ENCODE peak calls at places on chromosomes 3 and 15, in seven cellular contexts. Q is heart left ventricle, Y is body of pancreas, F is tibial nerve, K is lower lobe of right lung, N is Caco-2, M is OCI-LY7. R is an unnamed sample.

GRCh38 chr3:151974067-151974466 is 100.6 kb downstream of the SUCNR1 start:
- DNase-seq in K (no peak), F (no peak), Y (no peak), M (no peak), N (no peak), Q (no peak), R (no peak)

GRCh38 chr15:64928626-64929220 is 17.0 kb downstream of the ANKDD1A start:
- DNase-seq in Y (no peak), N (no peak), F (no peak), M (no peak), K (no peak), Q (no peak), R (peak; percentile 10)

GRCh38 chr15:77186518-77187095 is 115.7 kb upstream of the TSPAN3 start:
- DNase-seq in M (peak; percentile 48), Q (no peak), K (no peak), Y (no peak), F (no peak), N (no peak), R (no peak)

GRCh38 chr3:183159319-183159718 is 3.2 kb downstream of the LAMP3 start:
- DNase-seq in M (no peak), Y (no peak), N (peak; percentile 29), K (no peak), F (no peak), Q (no peak), R (no peak)

GRCh38 chr15:62495670-62496328 is 330.7 kb upstream of the C2CD4B start:
- DNase-seq in N (no peak), F (peak; percentile 32), M (no peak), Q (peak; percentile 48), K (no peak), Y (peak; percentile 47), R (peak; percentile 81)

GRCh38 chr3:2765002-2765579 is 345.1 kb downstream of the IL5RA start:
- DNase-seq in F (no peak), M (no peak), K (no peak), N (peak; percentile 37), Y (peak; percentile 6), Q (no peak), R (no peak)

GRCh38 chr3:58563386-58564035 is 13.7 kb downstream of the FAM107A start:
- DNase-seq in Q (no peak), F (no peak), N (no peak), K (no peak), M (no peak), Y (no peak), R (no peak)

GRCh38 chr3:58334013-58334321 is 1.3 kb downstream of the PXK start:
- DNase-seq in Y (no peak), N (no peak), M (no peak), Q (no peak), K (no peak), F (no peak), R (no peak)

GRCh38 chr15:31504462-31504839 is 177.8 kb downstream of the KLF13 start:
- DNase-seq in Q (no peak), K (no peak), N (no peak), Y (no peak), F (no peak), M (no peak), R (no peak)

GRCh38 chr3:49295489-49296058 is 18.5 kb upstream of the C3orf62 start:
- DNase-seq in M (peak; percentile 41), Q (no peak), Y (peak; percentile 39), K (peak; percentile 49), N (peak; percentile 29), F (peak; percentile 20), R (peak; percentile 29)

GRCh38 chr3:105415981-105416380 is 49.3 kb downstream of the ALCAM start:
- DNase-seq in K (no peak), F (no peak), N (no peak), M (no peak), Q (no peak), Y (no peak), R (no peak)

GRCh38 chr3:71122641-71123040 is 460.9 kb downstream of the FOXP1 start:
- DNase-seq in Y (no peak), M (no peak), F (no peak), N (no peak), Q (no peak), K (no peak), R (no peak)

GRCh38 chr3:9499455-9500107 is 54.0 kb downstream of the LHFPL4 start:
- DNase-seq in M (no peak), Y (no peak), K (no peak), F (no peak), N (no peak), Q (no peak), R (no peak)

GRCh38 chr3:160801386-160802118 is 45.5 kb downstream of the PPM1L start:
- DNase-seq in M (no peak), N (no peak), F (peak; percentile 60), Y (peak; percentile 49), Q (peak; percentile 53), K (peak; percentile 49), R (no peak)

GRCh38 chr15:66766282-66767228 is 64.5 kb downstream of the SMAD6 start:
- DNase-seq in K (no peak), M (no peak), N (no peak), Y (no peak), Q (no peak), F (no peak), R (no peak)

GRCh38 chr15:78179286-78179840 is 30.2 kb downstream of the IDH3A start:
- DNase-seq in N (no peak), Q (no peak), M (no peak), K (no peak), F (no peak), Y (no peak), R (no peak)

GRCh38 chr3:16069149-16069922 is 105.1 kb upstream of the GALNT15 start:
- DNase-seq in Q (no peak), F (no peak), Y (no peak), K (no peak), M (no peak), N (peak; percentile 23), R (no peak)

GRCh38 chr3:138401834-138402233 is 32.6 kb upstream of the ESYT3 start:
- DNase-seq in Q (no peak), M (no peak), K (no peak), Y (no peak), F (no peak), N (no peak), R (no peak)

GRCh38 chr3:158097571-158098553 is 8.4 kb downstream of the SHOX2 start:
- DNase-seq in F (no peak), Y (peak; percentile 87), M (peak; percentile 84), Q (peak; percentile 25), N (peak; percentile 91), K (peak; percentile 82), R (peak; percentile 13)

GRCh38 chr15:85010472-85011209 is 29.0 kb downstream of the PDE8A start:
- DNase-seq in Y (no peak), Q (no peak), K (no peak), N (peak; percentile 46), M (peak; percentile 62), F (no peak), R (no peak)

GRCh38 chr15:85010114-85010471 is 28.4 kb downstream of the PDE8A start:
- DNase-seq in F (no peak), N (no peak), M (peak; percentile 39), K (no peak), Q (no peak), Y (no peak), R (no peak)

GRCh38 chr15:85007741-85008140 is 26.1 kb downstream of the PDE8A start:
- DNase-seq in F (no peak), K (no peak), N (no peak), Q (no peak), M (no peak), Y (no peak), R (no peak)

GRCh38 chr15:85009435-85009834 is 27.8 kb downstream of the PDE8A start:
- DNase-seq in F (no peak), N (no peak), M (no peak), Y (no peak), K (no peak), Q (no peak), R (no peak)

DNA sequence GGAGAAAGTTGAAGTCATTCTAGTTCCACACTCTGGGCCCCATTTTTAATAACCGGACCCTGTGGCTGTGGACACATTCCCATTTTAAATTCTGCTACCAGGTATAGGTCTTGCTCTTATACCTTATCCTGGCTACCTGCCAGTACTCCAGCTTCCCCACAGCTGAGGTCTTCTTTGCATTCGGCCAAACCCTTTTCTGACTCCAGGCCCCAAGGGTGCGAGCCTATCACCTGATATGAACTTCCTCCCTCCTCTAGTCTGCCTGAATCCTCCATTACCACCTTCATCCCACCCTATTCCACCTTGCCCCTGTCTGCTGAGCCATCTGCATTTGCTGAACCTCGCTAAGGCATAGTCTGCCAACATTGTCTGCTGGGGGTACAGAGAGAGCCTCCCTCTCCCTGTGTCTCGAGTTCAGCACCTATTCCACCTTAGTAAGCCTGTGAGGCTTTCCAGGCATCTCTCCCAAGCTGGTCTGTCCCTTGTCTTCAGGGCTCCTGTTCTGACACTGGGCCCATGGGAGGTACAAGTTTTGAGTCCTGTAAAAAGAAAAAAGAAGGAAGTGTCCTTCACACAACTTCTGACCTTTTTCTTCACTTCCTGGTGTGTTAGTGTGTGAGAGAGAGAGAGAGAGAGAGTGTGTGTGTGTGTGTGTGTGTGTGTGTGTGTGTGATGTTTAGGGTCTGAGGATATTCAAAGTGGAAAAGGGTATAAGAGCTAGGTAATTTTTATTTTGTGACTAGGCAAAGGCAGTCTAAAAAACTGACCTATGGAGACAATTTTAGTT is 27.0 kb downstream of the PDE8A start:
- DNase-seq in K (no peak), Y (no peak), F (no peak), N (no peak), Q (no peak), M (peak; percentile 39), R (no peak)
- H3K4me1 ChIP-seq in K (peaks cover 64% of the 10 kb centered on the region), Y (peaks cover 48% of the 10 kb centered on the region), F (peaks cover 45% of the 10 kb centered on the region), N (peaks cover 11% of the 10 kb centered on the region), Q (peaks cover 36% of the 10 kb centered on the region), M (peaks cover 48% of the 10 kb centered on the region), R (no peaks in the 10 kb centered on the region)

GRCh38 chr15:25246641-25247417 is 192.0 kb downstream of the UBE3A start:
- DNase-seq in Y (peak; percentile 0), Q (peak; percentile 9), N (no peak), M (no peak), F (no peak), K (peak; percentile 34), R (peak; percentile 7)
- H3K9me3 ChIP-seq in Y (peaks cover 6% of the 10 kb centered on the region), Q (peaks cover 4% of the 10 kb centered on the region), N (peaks cover 14% of the 10 kb centered on the region), M (no peaks in the 10 kb centered on the region), F (peaks cover 97% of the 10 kb centered on the region), K (peaks cover 16% of the 10 kb centered on the region), R (no peaks in the 10 kb centered on the region)

GRCh38 chr3:40397129-40397528 is 10.1 kb downstream of the ENTPD3 start:
- DNase-seq in M (no peak), Q (no peak), Y (no peak), K (no peak), N (no peak), F (no peak), R (no peak)
- H3K4me3 ChIP-seq in M (no peak overlapping the region), Q (no peak overlapping the region), Y (no peak overlapping the region), K (no peak overlapping the region), N (no peak overlapping the region), F (no peak overlapping the region), R (no peak overlapping the region)

DNA sequence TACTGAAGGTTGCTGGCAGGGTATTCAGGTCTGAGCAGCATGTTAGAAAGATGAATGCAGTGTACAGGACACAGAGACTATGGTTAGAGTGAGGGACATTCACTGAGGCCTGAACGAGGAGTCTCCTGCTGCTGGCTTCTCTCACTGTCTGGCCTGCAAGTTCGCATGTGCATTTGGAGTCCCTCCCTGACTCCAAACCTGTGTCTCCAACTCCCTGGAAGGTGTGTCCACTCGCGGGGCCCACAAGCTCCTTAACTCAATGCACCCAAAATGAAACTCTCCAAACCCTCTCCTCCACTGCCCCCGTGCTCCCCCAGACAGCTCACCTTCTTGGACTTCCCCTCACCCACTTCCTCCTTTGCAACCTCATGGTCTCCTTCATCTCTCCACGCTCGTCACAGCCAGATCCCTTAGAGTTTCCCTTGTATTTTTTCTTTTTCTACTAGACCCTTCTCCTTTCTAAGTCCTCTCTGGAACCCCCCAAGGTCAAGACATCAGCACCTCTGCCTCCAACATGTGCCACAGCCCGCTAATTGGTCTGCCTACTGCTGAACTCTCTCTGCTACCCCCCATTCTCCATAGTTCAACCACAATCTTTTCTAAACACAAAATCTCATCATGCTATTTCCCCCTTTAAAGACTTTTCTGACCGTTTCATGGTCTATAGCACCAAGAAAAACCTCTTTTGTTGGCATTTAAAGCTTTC is 58.3 kb downstream of the HES1 start:
- DNase-seq in N (no peak), Y (no peak), F (no peak), Q (no peak), M (no peak), K (no peak), R (no peak)
- H3K4me1 ChIP-seq in N (no peaks in the 10 kb centered on the region), Y (peaks cover 5% of the 10 kb centered on the region), F (no peaks in the 10 kb centered on the region), Q (no peaks in the 10 kb centered on the region), M (peaks cover 7% of the 10 kb centered on the region), K (peaks cover 6% of the 10 kb centered on the region), R (no peaks in the 10 kb centered on the region)